ENCODE peak calls at places on chromosomes 16 and 17, in six cellular contexts. One of them, this sample, is unnamed.

GRCh38 chr16:88685156-88686061 is 898 bp downstream of the SNAI3 start:
- DNase-seq in CD8-positive, alpha-beta T cell: peak
- DNase-seq in CD8-positive, alpha-beta memory T cell: peak
- DNase-seq in cardiac fibroblast: peak
- DNase-seq in GM23338: peak
- DNase-seq in OCI-LY7: peak
- DNase-seq in this sample: peak

GRCh38 chr16:80994451-80994850 is 12.2 kb downstream of the CMC2 start:
- DNase-seq in CD8-positive, alpha-beta T cell: no peak
- DNase-seq in CD8-positive, alpha-beta memory T cell: no peak
- DNase-seq in cardiac fibroblast: peak
- DNase-seq in GM23338: no peak
- DNase-seq in OCI-LY7: no peak
- DNase-seq in this sample: peak

GRCh38 chr16:70331588-70332358 is 14.9 kb upstream of the DDX19A start:
- DNase-seq in CD8-positive, alpha-beta T cell: peak
- DNase-seq in CD8-positive, alpha-beta memory T cell: no peak
- DNase-seq in cardiac fibroblast: peak
- DNase-seq in GM23338: peak
- DNase-seq in OCI-LY7: peak
- DNase-seq in this sample: peak

GRCh38 chr16:75110637-75111513 is 5.7 kb downstream of the LDHD start:
- DNase-seq in CD8-positive, alpha-beta T cell: peak
- DNase-seq in CD8-positive, alpha-beta memory T cell: peak
- DNase-seq in cardiac fibroblast: peak
- DNase-seq in GM23338: peak
- DNase-seq in OCI-LY7: peak
- DNase-seq in this sample: peak

GRCh38 chr16:51818342-51818944 is 667.4 kb upstream of the SALL1 start:
- DNase-seq in CD8-positive, alpha-beta T cell: no peak
- DNase-seq in CD8-positive, alpha-beta memory T cell: no peak
- DNase-seq in cardiac fibroblast: peak
- DNase-seq in GM23338: peak
- DNase-seq in OCI-LY7: peak
- DNase-seq in this sample: peak

GRCh38 chr16:11629071-11630030 is 38.9 kb upstream of the SNN start:
- DNase-seq in CD8-positive, alpha-beta T cell: no peak
- DNase-seq in CD8-positive, alpha-beta memory T cell: no peak
- DNase-seq in cardiac fibroblast: no peak
- DNase-seq in GM23338: no peak
- DNase-seq in OCI-LY7: peak
- DNase-seq in this sample: no peak

GRCh38 chr16:79267781-79268180 is 332.8 kb downstream of the MAF start:
- DNase-seq in CD8-positive, alpha-beta T cell: no peak
- DNase-seq in CD8-positive, alpha-beta memory T cell: no peak
- DNase-seq in cardiac fibroblast: no peak
- DNase-seq in GM23338: no peak
- DNase-seq in OCI-LY7: no peak
- DNase-seq in this sample: no peak

GRCh38 chr16:29806641-29807425 is 504 bp downstream of the MAZ start:
- DNase-seq in CD8-positive, alpha-beta T cell: peak
- DNase-seq in CD8-positive, alpha-beta memory T cell: peak
- DNase-seq in cardiac fibroblast: peak
- DNase-seq in GM23338: peak
- DNase-seq in OCI-LY7: peak
- DNase-seq in this sample: peak

GRCh38 chr17:16106161-16106891 is 106.7 kb downstream of the TTC19 start:
- DNase-seq in CD8-positive, alpha-beta T cell: no peak
- DNase-seq in CD8-positive, alpha-beta memory T cell: no peak
- DNase-seq in cardiac fibroblast: peak
- DNase-seq in GM23338: no peak
- DNase-seq in OCI-LY7: no peak
- DNase-seq in this sample: peak

GRCh38 chr16:31508706-31509523 is 724 bp upstream of the RUSF1 start:
- DNase-seq in CD8-positive, alpha-beta T cell: no peak
- DNase-seq in CD8-positive, alpha-beta memory T cell: no peak
- DNase-seq in cardiac fibroblast: peak
- DNase-seq in GM23338: no peak
- DNase-seq in OCI-LY7: no peak
- DNase-seq in this sample: peak

DNA sequence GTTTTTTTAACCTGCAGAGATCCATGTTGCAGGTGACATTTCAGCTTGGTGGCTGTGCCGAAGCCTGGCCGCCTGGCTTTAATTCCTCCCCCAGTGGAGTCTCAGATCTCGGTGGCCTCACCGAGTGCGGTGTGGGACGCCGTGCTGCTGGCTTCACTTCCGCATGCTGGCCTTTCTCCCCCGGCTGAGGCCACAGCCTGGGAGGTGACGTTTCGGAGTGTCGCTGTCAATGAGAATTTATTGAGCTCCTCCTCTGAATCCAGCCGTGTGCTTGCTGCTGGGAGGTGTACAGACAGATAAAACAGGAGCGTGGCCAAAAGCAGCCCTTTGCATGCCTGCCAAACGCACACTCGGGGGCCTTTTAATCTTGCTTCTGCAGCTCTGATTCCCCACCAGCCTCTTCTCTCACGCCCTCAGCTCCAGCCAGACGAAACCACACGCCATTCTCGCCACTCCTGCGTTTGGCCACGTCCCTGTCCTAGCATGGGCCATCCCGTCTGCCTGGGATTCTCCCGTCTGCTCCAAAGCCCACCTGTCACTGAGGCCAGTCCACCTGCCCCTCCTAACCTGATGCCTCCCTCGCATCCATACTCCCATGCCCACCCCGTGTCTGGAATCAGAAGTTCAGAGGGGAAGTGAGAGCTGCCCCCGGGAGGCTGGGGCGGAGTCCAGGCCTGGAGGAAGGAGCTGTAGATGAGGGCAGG is 3.6 kb downstream of the GSE1 start:
- DNase-seq in CD8-positive, alpha-beta T cell: no peak
- DNase-seq in CD8-positive, alpha-beta memory T cell: peak
- DNase-seq in cardiac fibroblast: no peak
- DNase-seq in GM23338: no peak
- DNase-seq in OCI-LY7: peak
- DNase-seq in this sample: no peak
- H3K4me3 ChIP-seq in CD8-positive, alpha-beta T cell: peak
- H3K4me3 ChIP-seq in CD8-positive, alpha-beta memory T cell: peak
- H3K4me3 ChIP-seq in cardiac fibroblast: no peak
- H3K4me3 ChIP-seq in GM23338: peak
- H3K4me3 ChIP-seq in OCI-LY7: peak
- H3K4me3 ChIP-seq in this sample: no peak

DNA sequence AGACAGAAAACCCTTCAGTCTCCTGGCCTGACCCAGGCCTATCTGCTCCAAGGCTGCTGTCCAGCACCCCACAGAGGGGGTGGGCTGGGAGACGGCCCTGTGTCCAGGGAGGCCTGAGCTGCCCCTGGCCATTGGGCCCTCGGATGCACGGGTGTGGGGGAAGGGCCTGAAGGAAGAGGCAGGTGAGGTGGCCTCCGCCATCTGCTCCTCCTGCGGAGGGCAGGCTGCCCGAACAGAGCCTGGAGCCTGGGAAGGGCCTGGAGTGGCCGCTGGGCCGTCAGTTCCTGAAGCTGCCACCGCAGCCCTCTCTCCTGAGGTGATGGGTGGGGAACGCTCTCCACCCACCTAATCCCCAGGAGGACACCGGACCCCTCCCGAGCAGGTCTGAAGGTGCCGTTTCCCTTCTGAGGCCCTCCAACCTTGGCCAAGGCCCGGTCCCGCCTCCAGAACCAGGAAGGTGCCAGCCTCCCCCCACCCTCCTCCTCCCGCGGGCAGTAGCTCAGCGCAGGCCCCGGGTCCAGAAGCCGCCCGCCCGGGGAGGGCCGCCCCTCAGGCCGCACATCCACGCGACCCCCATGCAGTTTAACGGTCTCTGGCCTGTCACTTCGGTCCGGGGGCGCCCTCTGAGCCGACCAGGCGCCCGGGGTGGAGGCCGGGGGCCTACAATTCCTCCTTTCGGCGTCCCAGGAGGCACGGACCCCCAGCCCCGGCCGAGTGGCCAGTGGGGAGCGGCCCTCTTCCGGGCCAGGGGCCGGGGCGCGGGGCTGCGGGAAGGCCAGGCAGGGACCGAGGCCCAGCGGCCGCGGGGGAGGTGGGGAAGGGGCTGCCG is 835 bp downstream of the FBXL16 start:
- DNase-seq in CD8-positive, alpha-beta T cell: no peak
- DNase-seq in CD8-positive, alpha-beta memory T cell: no peak
- DNase-seq in cardiac fibroblast: no peak
- DNase-seq in GM23338: no peak
- DNase-seq in OCI-LY7: no peak
- DNase-seq in this sample: no peak
- H3K4me3 ChIP-seq in CD8-positive, alpha-beta T cell: no peak
- H3K4me3 ChIP-seq in CD8-positive, alpha-beta memory T cell: no peak
- H3K4me3 ChIP-seq in cardiac fibroblast: peak
- H3K4me3 ChIP-seq in GM23338: peak
- H3K4me3 ChIP-seq in OCI-LY7: no peak
- H3K4me3 ChIP-seq in this sample: no peak

GRCh38 chr17:3916825-3917224 is 560 bp upstream of the P2RX1 start:
- DNase-seq in CD8-positive, alpha-beta T cell: no peak
- DNase-seq in CD8-positive, alpha-beta memory T cell: no peak
- DNase-seq in cardiac fibroblast: no peak
- DNase-seq in GM23338: no peak
- DNase-seq in OCI-LY7: no peak
- DNase-seq in this sample: no peak
- H3K4me3 ChIP-seq in CD8-positive, alpha-beta T cell: peak
- H3K4me3 ChIP-seq in CD8-positive, alpha-beta memory T cell: no peak
- H3K4me3 ChIP-seq in cardiac fibroblast: no peak
- H3K4me3 ChIP-seq in GM23338: no peak
- H3K4me3 ChIP-seq in OCI-LY7: no peak
- H3K4me3 ChIP-seq in this sample: no peak

DNA sequence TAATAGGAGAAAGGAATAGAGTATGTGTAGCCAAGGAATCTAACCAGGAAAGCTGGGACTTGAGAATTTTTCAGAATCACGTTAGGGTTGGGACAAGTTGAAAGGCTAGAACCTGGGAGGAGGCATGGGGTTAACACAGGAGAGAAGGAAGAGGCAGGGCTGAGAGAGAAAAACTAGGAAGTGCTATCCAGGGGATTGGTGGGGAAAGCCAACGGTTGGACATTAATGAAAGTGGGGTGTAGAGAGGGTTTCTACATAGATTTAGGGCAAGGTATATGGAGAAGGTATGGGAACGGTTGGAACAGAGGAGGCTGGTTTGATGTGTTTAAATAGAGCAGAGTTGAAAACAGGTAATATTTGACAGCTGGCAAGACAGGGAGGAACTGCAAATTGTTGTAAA is 2.7 kb downstream of the SRRM2 start:
- DNase-seq in CD8-positive, alpha-beta T cell: no peak
- DNase-seq in CD8-positive, alpha-beta memory T cell: no peak
- DNase-seq in cardiac fibroblast: no peak
- DNase-seq in GM23338: no peak
- DNase-seq in OCI-LY7: no peak
- DNase-seq in this sample: no peak
- H3K4me3 ChIP-seq in CD8-positive, alpha-beta T cell: peak
- H3K4me3 ChIP-seq in CD8-positive, alpha-beta memory T cell: peak
- H3K4me3 ChIP-seq in cardiac fibroblast: peak
- H3K4me3 ChIP-seq in GM23338: peak
- H3K4me3 ChIP-seq in OCI-LY7: peak
- H3K4me3 ChIP-seq in this sample: peak

This sample was measured in GM23248.